ENCODE peak calls at places on chromosomes 4 and X, in seven cellular contexts. O is activated T-helper 1 cell treated with anti-CD3 and anti-CD28 coated beads, Interleukin-2, amount 50 U/mL, for 16 hours; M is cardiac fibroblast; R is kidney glomerular epithelial cell; U is putamen; A is mucosa of descending colon; K is pons. Z is an unnamed sample.

GRCh38 chr4:3836802-3837601 is 70.8 kb downstream of the ADRA2C start:
- DNase-seq in M (no peak), A (peak), K (no peak), R (no peak), O (no peak), U (no peak), Z (no peak)

GRCh38 chr4:77618383-77619241 is 13.0 kb downstream of the CXCL13 start:
- DNase-seq in M (peak), U (peak), K (peak), R (peak), O (peak), A (no peak), Z (peak)

GRCh38 chrX:11399481-11399880 is 106.3 kb downstream of the AMELX start:
- DNase-seq in K (no peak), A (no peak), U (no peak), R (no peak), O (no peak), M (no peak), Z (no peak)

GRCh38 chr4:144667500-144667899 is 21.5 kb downstream of the HHIP start:
- DNase-seq in O (no peak), U (no peak), K (no peak), A (no peak), R (peak), M (peak), Z (no peak)

GRCh38 chr4:144645102-144645469 is 870 bp upstream of the HHIP start:
- DNase-seq in M (peak), R (no peak), O (no peak), K (peak), U (peak), A (peak), Z (peak)

GRCh38 chrX:69387559-69388487 is 116.3 kb upstream of the NALF2 start:
- DNase-seq in R (peak), A (no peak), M (peak), U (peak), K (peak), O (no peak), Z (peak)

GRCh38 chrX:57453901-57454300 is 137.9 kb upstream of the ZXDB start:
- DNase-seq in K (peak), O (no peak), R (no peak), U (no peak), A (no peak), M (peak), Z (no peak)

GRCh38 chrX:8868906-8869305 is 67.7 kb upstream of the FAM9A start:
- DNase-seq in R (peak), M (peak), K (peak), U (no peak), O (no peak), A (no peak), Z (no peak)

GRCh38 chr4:89871211-89871610 is 23.4 kb upstream of the MMRN1 start:
- DNase-seq in K (no peak), U (no peak), M (no peak), R (no peak), A (no peak), O (no peak), Z (no peak)

GRCh38 chrX:154793084-154793483 is 12.2 kb downstream of the MPP1 start:
- DNase-seq in O (no peak), U (no peak), K (no peak), R (no peak), A (no peak), M (no peak), Z (no peak)

GRCh38 chrX:72021975-72022374 is 109.7 kb downstream of the RTL5 start:
- DNase-seq in U (no peak), O (no peak), R (no peak), A (no peak), K (no peak), M (no peak), Z (no peak)

GRCh38 chr4:74480267-74480666 is 35.3 kb downstream of the AREG start:
- DNase-seq in U (no peak), M (no peak), O (no peak), K (no peak), A (no peak), R (no peak), Z (no peak)

GRCh38 chrX:151359931-151360871 is 36.8 kb upstream of the VMA21 start:
- DNase-seq in M (peak), U (peak), A (no peak), K (peak), O (no peak), R (no peak), Z (peak)

GRCh38 chr4:172850838-172851237 is 317.8 kb upstream of the GALNT7 start:
- DNase-seq in A (no peak), K (no peak), U (no peak), O (no peak), M (peak), R (peak), Z (no peak)

GRCh38 chr4:26885912-26886274 is 25.3 kb downstream of the STIM2 start:
- DNase-seq in R (no peak), M (no peak), U (peak), A (no peak), K (peak), O (no peak), Z (peak)

GRCh38 chr4:30768278-30768677 is 48.1 kb downstream of the PCDH7 start:
- DNase-seq in O (no peak), A (no peak), M (no peak), K (no peak), R (no peak), U (no peak), Z (no peak)

GRCh38 chr4:101366331-101366730 is 19.0 kb upstream of the PPP3CA start:
- DNase-seq in M (peak), U (no peak), R (no peak), K (no peak), O (no peak), A (no peak), Z (no peak)

GRCh38 chr4:109025471-109026076 is 262.7 kb upstream of the ETNPPL start:
- DNase-seq in U (peak), O (no peak), M (no peak), A (no peak), R (no peak), K (no peak), Z (no peak)

GRCh38 chr4:151851354-151851753 is 90.5 kb upstream of the GATB start:
- DNase-seq in R (no peak), K (no peak), U (no peak), M (no peak), A (no peak), O (no peak), Z (no peak)

GRCh38 chrX:132015875-132016274 is 7.2 kb upstream of the STK26 start:
- DNase-seq in A (no peak), K (no peak), U (no peak), O (no peak), R (no peak), M (no peak), Z (no peak)

GRCh38 chr4:167918077-167918476 is 174.3 kb upstream of the ANXA10 start:
- DNase-seq in O (no peak), R (no peak), A (no peak), M (no peak), U (no peak), K (no peak), Z (no peak)

GRCh38 chr4:177369372-177369771 is 59.7 kb downstream of the NEIL3 start:
- DNase-seq in M (peak), R (no peak), A (no peak), U (no peak), K (no peak), O (no peak), Z (no peak)

GRCh38 chr4:5399790-5400421 is 308.5 kb downstream of the EVC2 start:
- DNase-seq in M (peak), U (no peak), R (no peak), O (no peak), A (no peak), K (no peak), Z (peak)

GRCh38 chr4:88008624-88009235 is 1.3 kb downstream of the PKD2 start:
- DNase-seq in M (no peak), O (no peak), U (no peak), R (peak), A (no peak), K (no peak), Z (peak)